ENCODE peak calls at places on chromosomes 6 and 20, in five cellular contexts. D, S, Z, O and E are unnamed samples.

GRCh38 chr6:41049548-41049947 is 3.5 kb upstream of the APOBEC2 start:
- DNase-seq in S (no peak), Z (no peak), O (no peak), D (no peak), E (no peak)

GRCh38 chr6:52249078-52249477 is 4.8 kb upstream of the IL17F start:
- DNase-seq in Z (no peak), O (peak; percentile 59), D (no peak), S (no peak), E (no peak)

GRCh38 chr6:157946865-157947532 is 34.7 kb upstream of the SYNJ2 start:
- DNase-seq in S (no peak), D (peak; percentile 33), Z (peak; percentile 9), O (peak; percentile 41), E (no peak)

GRCh38 chr6:33962186-33962585 is 158.4 kb upstream of the MLN start:
- DNase-seq in Z (no peak), D (no peak), S (no peak), O (no peak), E (no peak)

GRCh38 chr6:122609881-122610689 is at the start of gene PKIB:
- DNase-seq in D (peak; percentile 90), S (peak; percentile 31), O (peak; percentile 64), Z (no peak), E (no peak)

GRCh38 chr6:35298625-35299140 is 1.1 kb downstream of the DEF6 start:
- DNase-seq in D (no peak), S (no peak), Z (no peak), O (no peak), E (no peak)

GRCh38 chr6:163745566-163746400 is 331.3 kb downstream of the QKI start:
- DNase-seq in Z (no peak), D (peak; percentile 64), S (peak; percentile 44), O (peak; percentile 56), E (peak; percentile 42)

GRCh38 chr6:72348926-72349325 is 272.9 kb upstream of the KCNQ5 start:
- DNase-seq in D (no peak), Z (no peak), O (no peak), S (no peak), E (no peak)

GRCh38 chr6:158060447-158061360 is 79.0 kb downstream of the SYNJ2 start:
- DNase-seq in Z (no peak), S (no peak), O (no peak), D (no peak), E (no peak)

GRCh38 chr6:2101213-2101612 is 144.2 kb downstream of the GMDS start:
- DNase-seq in D (no peak), O (no peak), S (no peak), Z (no peak), E (no peak)

GRCh38 chr6:134342211-134342610 is 24.3 kb upstream of the SGK1 start:
- DNase-seq in D (no peak), S (no peak), Z (no peak), O (no peak), E (no peak)

GRCh38 chr20:54468082-54468481 is 7.3 kb upstream of the DOK5 start:
- DNase-seq in O (no peak), S (no peak), D (no peak), Z (no peak), E (no peak)

GRCh38 chr6:168943231-168943905 is 310.3 kb downstream of the THBS2 start:
- DNase-seq in Z (no peak), S (no peak), D (no peak), O (no peak), E (no peak)

GRCh38 chr6:82270791-82271392 is 23.3 kb upstream of the IBTK start:
- DNase-seq in O (peak; percentile 30), D (peak; percentile 42), Z (peak; percentile 15), S (no peak), E (no peak)

GRCh38 chr6:21914121-21914973 is 320.8 kb downstream of the SOX4 start:
- DNase-seq in S (no peak), D (peak; percentile 20), Z (no peak), O (no peak), E (no peak)

GRCh38 chr6:53987527-53987888 is 123.7 kb upstream of the MLIP start:
- DNase-seq in Z (no peak), S (no peak), O (no peak), D (no peak), E (no peak)

GRCh38 chr20:24148372-24148771 is 159.8 kb upstream of the GGTLC1 start:
- DNase-seq in S (no peak), O (no peak), D (no peak), Z (peak; percentile 21), E (no peak)

GRCh38 chr20:3080939-3081388 is 3.6 kb downstream of the AVP start:
- DNase-seq in D (no peak), Z (no peak), S (no peak), O (no peak), E (no peak)

GRCh38 chr20:61127311-61128044 is 124.6 kb upstream of the CDH4 start:
- DNase-seq in O (no peak), Z (no peak), D (no peak), S (no peak), E (no peak)

GRCh38 chr6:31700716-31701401 is 2.3 kb downstream of the ABHD16A start:
- DNase-seq in D (no peak), Z (no peak), S (no peak), O (no peak), E (no peak)

GRCh38 chr6:31706599-31706998 is at the start of gene LY6G6F:
- DNase-seq in Z (no peak), O (no peak), D (no peak), S (no peak), E (no peak)

GRCh38 chr6:31702421-31702818 is 704 bp downstream of the ABHD16A start:
- DNase-seq in O (no peak), S (no peak), Z (no peak), D (no peak), E (no peak)

GRCh38 chr6:31701666-31702420 is 1.3 kb downstream of the ABHD16A start:
- DNase-seq in D (no peak), Z (no peak), O (no peak), S (no peak), E (no peak)

GRCh38 chr6:31702819-31703716 is at the start of gene ABHD16A:
- DNase-seq in O (peak; percentile 98), S (peak; percentile 95), D (peak; percentile 99), Z (peak; percentile 95), E (peak; percentile 95)
- TF ChIP-seq SUZ12 in O (no peak), S (no peak), D (no peak), Z (no peak), E (no peak)

GRCh38 chr6:106895703-106896040 is 78.9 kb downstream of the CD24 start:
- DNase-seq in Z (no peak), D (no peak), S (peak; percentile 49), O (no peak), E (no peak)
- TF ChIP-seq SUZ12 in Z (no peak), D (no peak), S (no peak), O (no peak), E (no peak)

GRCh38 chr6:18126116-18126515 is 3.6 kb upstream of the NHLRC1 start:
- DNase-seq in D (no peak), S (no peak), Z (no peak), O (no peak), E (no peak)
- TF ChIP-seq SUZ12 in D (no peak), S (no peak), Z (no peak), O (no peak), E (no peak)

DNA sequence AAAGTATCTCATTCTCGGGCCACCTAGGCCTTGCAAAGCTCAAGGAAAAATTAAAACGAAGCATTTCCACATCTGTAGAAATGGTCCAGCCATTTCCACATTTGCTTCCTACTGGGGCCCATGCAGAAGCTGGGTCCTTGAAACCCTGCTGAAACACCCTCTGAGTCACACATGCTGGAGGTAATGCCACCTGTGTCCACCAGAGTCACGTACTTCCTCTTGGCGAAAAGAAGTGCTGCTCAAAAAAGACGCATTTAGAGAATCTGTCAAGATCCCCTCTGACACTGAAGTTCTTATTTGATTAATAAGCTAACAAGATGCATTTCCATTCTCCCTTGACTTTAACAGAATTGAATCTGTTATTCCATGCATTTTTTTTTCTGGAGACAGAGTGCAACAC is 423.2 kb downstream of the PREX1 start:
- DNase-seq in O (peak; percentile 45), S (no peak), D (peak; percentile 20), Z (no peak), E (no peak)
- TF ChIP-seq SUZ12 in O (no peak), S (no peak), D (no peak), Z (no peak), E (no peak)

DNA sequence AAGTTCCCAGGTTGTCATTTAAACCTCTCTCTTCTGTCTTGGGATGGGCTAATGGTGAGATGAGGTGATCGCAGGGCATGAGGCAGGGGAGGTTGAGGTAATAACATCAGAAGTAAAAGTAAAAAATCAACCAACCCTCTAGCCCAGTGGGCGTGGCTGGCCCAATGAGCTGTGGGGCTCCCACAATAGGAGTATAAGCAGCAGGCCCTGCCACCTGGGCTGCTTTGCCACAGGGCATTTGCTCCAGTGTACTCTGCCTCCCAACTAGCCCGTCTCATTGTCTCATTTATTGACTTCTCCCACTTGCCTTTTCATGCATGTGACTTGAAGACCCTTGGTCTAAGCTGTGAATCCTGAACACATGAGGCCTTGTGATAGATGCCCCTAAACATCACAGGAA is 62.8 kb downstream of the PHACTR3 start:
- DNase-seq in D (no peak), O (no peak), S (no peak), Z (no peak), E (no peak)
- TF ChIP-seq SUZ12 in D (no peak), O (no peak), S (no peak), Z (no peak), E (no peak)

GRCh38 chr20:723756-724155 is 44.5 kb downstream of the SLC52A3 start:
- DNase-seq in Z (no peak), D (no peak), S (no peak), O (no peak), E (no peak)
- TF ChIP-seq SUZ12 in Z (no peak), D (no peak), S (no peak), O (no peak), E (no peak)

GRCh38 chr6:13910443-13910842 is 14.3 kb upstream of the RNF182 start:
- DNase-seq in Z (no peak), S (no peak), O (no peak), D (no peak), E (no peak)
- TF ChIP-seq SUZ12 in Z (no peak), S (no peak), O (no peak), D (no peak), E (no peak)

DNA sequence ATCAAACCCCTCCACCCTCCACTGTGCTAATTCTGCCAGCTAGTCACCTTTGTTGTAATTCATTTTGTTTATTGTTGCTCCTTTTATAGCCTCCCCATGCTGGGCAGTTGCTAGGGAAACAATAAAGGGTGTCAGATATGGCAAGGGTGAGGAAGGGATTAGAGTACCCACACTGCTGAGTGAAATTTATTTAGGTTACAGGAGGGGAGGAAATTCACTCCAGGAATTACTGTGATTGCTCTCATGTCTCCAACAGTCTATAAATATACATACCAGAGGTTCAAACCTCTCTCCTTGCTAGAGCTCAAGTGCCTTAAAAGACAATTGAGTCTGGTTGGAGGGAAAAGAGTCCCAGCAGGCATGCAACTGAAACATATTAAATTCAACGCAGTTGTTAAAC is 90.6 kb upstream of the ADGRF1 start:
- DNase-seq in S (no peak), Z (no peak), O (no peak), D (peak; percentile 39), E (no peak)
- TF ChIP-seq SUZ12 in S (no peak), Z (no peak), O (no peak), D (no peak), E (no peak)